ENCODE peak calls at places on chromosomes 13 and 19, in four cellular contexts. One of them, this sample, is unnamed.

GRCh38 chr13:42355118-42355840 is 83.3 kb downstream of the AKAP11 start:
- DNase-seq in body of pancreas: no peak
- DNase-seq in IMR-90: no peak
- DNase-seq in pancreas: no peak
- DNase-seq in this sample: no peak

GRCh38 chr13:49893591-49893990 is 42.5 kb downstream of the SPRYD7 start:
- DNase-seq in body of pancreas: no peak
- DNase-seq in IMR-90: no peak
- DNase-seq in pancreas: no peak
- DNase-seq in this sample: no peak

GRCh38 chr19:4414800-4415251 is 12.4 kb downstream of the CHAF1A start:
- DNase-seq in pancreas: no peak
- DNase-seq in body of pancreas: no peak
- DNase-seq in IMR-90: peak; percentile 61
- DNase-seq in this sample: no peak

GRCh38 chr13:111917086-111917485 is 149.9 kb upstream of the SOX1 start:
- DNase-seq in IMR-90: no peak
- DNase-seq in body of pancreas: no peak
- DNase-seq in pancreas: no peak
- DNase-seq in this sample: no peak

GRCh38 chr13:38042771-38043170 is 173.2 kb upstream of the TRPC4 start:
- DNase-seq in body of pancreas: no peak
- DNase-seq in pancreas: no peak
- DNase-seq in IMR-90: peak; percentile 26
- DNase-seq in this sample: no peak

GRCh38 chr13:36818483-36819063 is 449 bp upstream of the RFXAP start:
- DNase-seq in IMR-90: no peak
- DNase-seq in body of pancreas: no peak
- DNase-seq in pancreas: no peak
- DNase-seq in this sample: no peak

GRCh38 chr13:40116008-40116407 is 460.5 kb downstream of the COG6 start:
- DNase-seq in body of pancreas: peak; percentile 73
- DNase-seq in pancreas: peak; percentile 51
- DNase-seq in IMR-90: peak; percentile 40
- DNase-seq in this sample: no peak

GRCh38 chr19:661427-662196 is 1.4 kb downstream of the RNF126 start:
- DNase-seq in IMR-90: no peak
- DNase-seq in pancreas: peak; percentile 44
- DNase-seq in body of pancreas: peak; percentile 34
- DNase-seq in this sample: no peak

GRCh38 chr13:98239156-98240076 is 62.3 kb upstream of the RNF113B start:
- DNase-seq in pancreas: no peak
- DNase-seq in body of pancreas: no peak
- DNase-seq in IMR-90: no peak
- DNase-seq in this sample: no peak

GRCh38 chr19:50401505-50402450 is 17.0 kb upstream of the SPIB start:
- DNase-seq in IMR-90: no peak
- DNase-seq in body of pancreas: no peak
- DNase-seq in pancreas: no peak
- DNase-seq in this sample: no peak

GRCh38 chr19:58153386-58153785 is 2.8 kb upstream of the ZNF329 start:
- DNase-seq in pancreas: no peak
- DNase-seq in IMR-90: no peak
- DNase-seq in body of pancreas: no peak
- DNase-seq in this sample: no peak

GRCh38 chr19:34336781-34337271 is 28.2 kb upstream of the GPI start:
- DNase-seq in body of pancreas: no peak
- DNase-seq in IMR-90: peak; percentile 47
- DNase-seq in pancreas: no peak
- DNase-seq in this sample: no peak

GRCh38 chr13:43269037-43269476 is 245.7 kb downstream of the DNAJC15 start:
- DNase-seq in IMR-90: peak; percentile 98
- DNase-seq in body of pancreas: peak; percentile 60
- DNase-seq in pancreas: no peak
- DNase-seq in this sample: no peak

GRCh38 chr19:57071414-57071813 is 48.4 kb upstream of the USP29 start:
- DNase-seq in IMR-90: no peak
- DNase-seq in body of pancreas: no peak
- DNase-seq in pancreas: no peak
- DNase-seq in this sample: no peak

GRCh38 chr19:23991170-23991569 is 76.5 kb downstream of the ZNF726 start:
- DNase-seq in body of pancreas: peak; percentile 57
- DNase-seq in pancreas: no peak
- DNase-seq in IMR-90: no peak
- DNase-seq in this sample: no peak

GRCh38 chr13:79711631-79712030 is 230.7 kb downstream of the NDFIP2 start:
- DNase-seq in IMR-90: no peak
- DNase-seq in body of pancreas: no peak
- DNase-seq in pancreas: no peak
- DNase-seq in this sample: no peak

GRCh38 chr13:28655566-28655965 is 3.4 kb upstream of the POMP start:
- DNase-seq in pancreas: no peak
- DNase-seq in body of pancreas: no peak
- DNase-seq in IMR-90: peak; percentile 80
- DNase-seq in this sample: no peak

GRCh38 chr19:40982594-40983101 is 8.4 kb upstream of the CYP2B6 start:
- DNase-seq in body of pancreas: no peak
- DNase-seq in pancreas: no peak
- DNase-seq in IMR-90: peak; percentile 32
- DNase-seq in this sample: no peak

GRCh38 chr13:114109646-114110045 is 22.8 kb downstream of the RASA3 start:
- DNase-seq in pancreas: peak; percentile 41
- DNase-seq in body of pancreas: no peak
- DNase-seq in IMR-90: no peak
- DNase-seq in this sample: peak; percentile 50

GRCh38 chr13:114110091-114110829 is 22.2 kb downstream of the RASA3 start:
- DNase-seq in IMR-90: no peak
- DNase-seq in pancreas: peak; percentile 25
- DNase-seq in body of pancreas: no peak
- DNase-seq in this sample: peak; percentile 50

GRCh38 chr13:114112231-114112825 is 20.1 kb downstream of the RASA3 start:
- DNase-seq in pancreas: no peak
- DNase-seq in IMR-90: peak; percentile 45
- DNase-seq in body of pancreas: no peak
- DNase-seq in this sample: peak; percentile 43

GRCh38 chr13:114112826-114113322 is 19.5 kb downstream of the RASA3 start:
- DNase-seq in pancreas: no peak
- DNase-seq in IMR-90: no peak
- DNase-seq in body of pancreas: no peak
- DNase-seq in this sample: peak; percentile 5

GRCh38 chr13:114111577-114111976 is 20.8 kb downstream of the RASA3 start:
- DNase-seq in pancreas: no peak
- DNase-seq in IMR-90: peak; percentile 97
- DNase-seq in body of pancreas: no peak
- DNase-seq in this sample: no peak
- H3K4me1 ChIP-seq in pancreas: peaks cover 7% of the 10 kb centered on the region
- H3K4me1 ChIP-seq in IMR-90: peaks cover 70% of the 10 kb centered on the region
- H3K4me1 ChIP-seq in body of pancreas: peaks cover 11% of the 10 kb centered on the region
- H3K4me1 ChIP-seq in this sample: no peaks in the 10 kb centered on the region

GRCh38 chr19:13138171-13138915 is 11.8 kb downstream of the STX10 start:
- DNase-seq in pancreas: peak; percentile 15
- DNase-seq in body of pancreas: no peak
- DNase-seq in IMR-90: no peak
- DNase-seq in this sample: no peak
- H3K27ac ChIP-seq in pancreas: no peak overlapping the region
- H3K27ac ChIP-seq in body of pancreas: no peak overlapping the region
- H3K27ac ChIP-seq in IMR-90: no peak overlapping the region
- H3K27ac ChIP-seq in this sample: no peak overlapping the region

GRCh38 chr19:17580470-17581000 is 25.1 kb downstream of the COLGALT1 start:
- DNase-seq in IMR-90: no peak
- DNase-seq in body of pancreas: no peak
- DNase-seq in pancreas: no peak
- DNase-seq in this sample: no peak
- H3K4me1 ChIP-seq in IMR-90: no peaks in the 10 kb centered on the region
- H3K4me1 ChIP-seq in body of pancreas: no peaks in the 10 kb centered on the region
- H3K4me1 ChIP-seq in pancreas: no peaks in the 10 kb centered on the region
- H3K4me1 ChIP-seq in this sample: no peaks in the 10 kb centered on the region

GRCh38 chr19:45098521-45099464 is 5.8 kb downstream of the PPP1R37 start:
- DNase-seq in pancreas: no peak
- DNase-seq in body of pancreas: peak; percentile 54
- DNase-seq in IMR-90: peak; percentile 45
- DNase-seq in this sample: no peak

GRCh38 chr19:45096700-45097099 is 3.7 kb downstream of the PPP1R37 start:
- DNase-seq in IMR-90: no peak
- DNase-seq in pancreas: no peak
- DNase-seq in body of pancreas: no peak
- DNase-seq in this sample: no peak

GRCh38 chr19:45097450-45097775 is 4.4 kb downstream of the PPP1R37 start:
- DNase-seq in body of pancreas: no peak
- DNase-seq in pancreas: no peak
- DNase-seq in IMR-90: no peak
- DNase-seq in this sample: no peak

GRCh38 chr19:45099465-45100201 is 6.7 kb downstream of the PPP1R37 start:
- DNase-seq in pancreas: no peak
- DNase-seq in body of pancreas: peak; percentile 44
- DNase-seq in IMR-90: peak; percentile 46
- DNase-seq in this sample: no peak

DNA sequence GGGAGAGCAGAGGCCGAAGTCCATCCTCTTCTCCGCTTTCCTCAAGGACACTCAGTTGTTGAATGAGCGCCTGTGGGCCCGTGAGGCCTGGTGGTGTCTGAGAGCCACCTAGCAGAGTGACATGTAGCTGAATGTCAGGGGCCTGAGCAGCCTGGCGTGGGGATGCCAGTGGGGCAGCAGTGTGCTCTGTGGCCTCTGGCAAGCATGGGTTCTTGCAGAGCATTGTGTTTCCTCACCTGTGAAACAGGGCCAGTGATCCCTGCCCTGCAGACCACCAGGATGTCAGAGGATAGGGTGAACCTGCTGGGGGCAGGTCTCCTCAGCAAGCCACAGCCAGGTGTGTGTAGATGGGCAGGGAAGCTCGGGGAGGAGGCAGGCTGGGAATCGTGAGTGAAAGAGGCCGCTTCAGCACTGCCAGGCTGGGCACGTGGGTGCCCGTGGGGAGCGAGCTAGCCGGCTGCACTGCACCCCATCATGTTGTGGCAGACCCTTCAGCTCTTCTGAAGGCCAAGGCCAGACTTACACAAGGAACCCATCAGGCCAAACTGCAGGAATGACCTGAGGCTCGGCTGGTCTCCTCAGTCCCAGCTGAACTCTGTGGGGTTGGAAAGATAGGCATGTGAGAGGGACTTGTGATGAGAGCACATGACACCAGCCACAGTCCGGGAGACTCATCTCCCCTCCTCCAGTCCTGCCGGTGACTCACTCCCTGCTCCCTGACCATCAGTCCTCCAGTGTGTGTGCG is 5.0 kb downstream of the PPP1R37 start:
- DNase-seq in body of pancreas: peak; percentile 53
- DNase-seq in IMR-90: peak; percentile 98
- DNase-seq in pancreas: no peak
- DNase-seq in this sample: peak; percentile 71
- H3K27ac ChIP-seq in body of pancreas: peak overlapping the region; percentile 70
- H3K27ac ChIP-seq in IMR-90: peak overlapping the region; percentile 78
- H3K27ac ChIP-seq in pancreas: peak overlapping the region; percentile 58
- H3K27ac ChIP-seq in this sample: peak overlapping the region; percentile 93

DNA sequence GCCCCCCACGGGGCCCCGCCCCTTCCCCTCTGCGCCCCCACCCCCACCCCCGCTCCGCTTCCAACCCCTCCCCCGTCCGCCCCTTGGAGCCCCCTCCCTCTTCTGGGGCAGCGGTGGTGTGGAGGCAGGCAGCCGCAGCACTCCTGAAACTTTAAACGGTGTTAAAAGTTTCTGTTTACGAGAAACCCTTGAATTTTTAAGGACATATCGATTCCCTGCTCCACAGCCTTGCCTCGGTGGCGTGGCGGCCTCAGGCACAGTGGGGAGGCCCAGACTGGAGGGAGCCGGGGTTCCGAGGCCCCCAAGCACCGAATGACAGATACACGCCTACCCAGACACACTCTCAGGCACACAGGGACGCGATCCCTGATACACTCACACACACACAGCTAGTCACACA is 4.8 kb upstream of the NFIX start:
- DNase-seq in body of pancreas: no peak
- DNase-seq in IMR-90: no peak
- DNase-seq in pancreas: no peak
- DNase-seq in this sample: no peak
- H3K4me1 ChIP-seq in body of pancreas: peaks cover 5% of the 10 kb centered on the region
- H3K4me1 ChIP-seq in IMR-90: peaks cover 3% of the 10 kb centered on the region
- H3K4me1 ChIP-seq in pancreas: no peaks in the 10 kb centered on the region
- H3K4me1 ChIP-seq in this sample: peaks cover 3% of the 10 kb centered on the region

DNA sequence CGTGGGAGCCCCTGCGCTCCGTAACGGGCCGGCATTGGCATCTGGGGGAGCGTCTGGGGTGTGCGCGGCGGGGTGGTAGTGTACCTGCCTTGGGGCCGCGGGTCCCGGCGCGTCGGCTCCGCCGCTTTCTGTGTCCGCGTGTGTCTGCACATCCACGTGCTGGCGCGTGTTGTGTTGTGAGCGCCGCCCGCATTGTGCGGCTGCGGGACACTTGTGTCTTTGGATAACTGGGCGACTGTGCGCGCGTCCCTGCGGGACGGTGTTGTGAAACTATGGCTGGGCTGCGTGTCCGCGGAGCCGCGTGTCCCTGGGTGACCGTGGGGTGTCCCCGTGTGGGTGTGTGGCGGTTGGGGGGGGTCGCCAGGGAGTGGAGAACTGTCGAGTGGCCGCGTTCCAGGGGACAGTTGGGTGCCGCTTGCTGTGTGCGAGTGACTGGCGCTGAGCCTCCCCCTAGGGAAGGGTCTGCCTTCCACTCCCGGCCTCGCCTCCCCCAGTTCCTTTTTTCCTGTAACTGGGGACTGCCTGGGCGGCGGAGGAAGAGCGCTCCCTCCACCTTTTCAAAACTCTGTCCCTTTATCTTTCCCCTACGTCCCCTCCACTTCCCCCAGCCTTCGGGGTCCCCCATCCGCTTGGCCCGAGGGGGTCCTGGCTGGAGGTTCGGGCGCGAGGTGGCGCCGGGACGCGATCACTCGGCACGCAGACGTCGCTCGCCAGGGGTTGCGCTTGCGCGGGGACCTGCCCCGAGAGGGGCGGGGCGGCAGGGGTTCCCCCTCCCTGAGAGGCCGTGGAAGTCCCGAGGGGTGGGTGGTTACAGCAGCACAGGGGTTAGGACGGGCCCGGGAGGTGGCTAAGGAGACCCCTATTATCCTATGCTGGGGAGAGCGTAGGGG is 5.6 kb upstream of the NFIC start:
- DNase-seq in pancreas: peak; percentile 70
- DNase-seq in IMR-90: no peak
- DNase-seq in body of pancreas: peak; percentile 75
- DNase-seq in this sample: peak; percentile 52
- H3K27ac ChIP-seq in pancreas: peak overlapping the region; percentile 93
- H3K27ac ChIP-seq in IMR-90: peak overlapping the region; percentile 73
- H3K27ac ChIP-seq in body of pancreas: peak overlapping the region; percentile 92
- H3K27ac ChIP-seq in this sample: peak overlapping the region; percentile 87

DNA sequence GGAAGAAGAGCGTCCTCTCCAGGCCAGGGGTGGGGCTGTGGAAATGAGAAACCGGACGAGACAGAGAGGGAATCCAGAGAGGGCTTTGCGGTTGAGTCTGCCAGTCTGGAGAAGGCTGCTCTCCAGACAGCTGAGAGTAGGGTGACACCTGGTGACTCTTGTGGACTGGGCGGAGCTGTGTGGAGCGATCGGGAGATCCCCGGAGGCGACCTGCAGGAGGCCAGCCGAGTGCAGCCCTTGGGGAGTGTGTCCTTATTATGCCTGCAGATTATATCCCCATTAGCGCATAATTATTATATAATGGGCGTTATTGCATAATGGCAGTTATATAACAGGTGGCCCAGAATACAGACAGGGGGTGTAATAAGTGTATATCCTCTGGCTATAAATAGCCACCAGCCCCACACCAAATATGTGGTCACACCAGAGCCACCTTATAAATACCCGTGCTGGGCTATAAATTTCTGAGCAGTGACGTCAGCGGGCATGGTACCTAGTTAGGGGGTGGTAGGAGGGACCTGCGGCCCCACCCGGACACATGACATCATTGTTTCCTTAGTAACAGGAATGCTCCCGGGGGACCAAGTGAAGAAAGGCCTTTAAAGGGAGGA is 41.2 kb downstream of the NFIX start:
- DNase-seq in IMR-90: peak; percentile 29
- DNase-seq in pancreas: no peak
- DNase-seq in body of pancreas: peak; percentile 66
- DNase-seq in this sample: peak; percentile 71
- H3K4me1 ChIP-seq in IMR-90: peaks cover 55% of the 10 kb centered on the region
- H3K4me1 ChIP-seq in pancreas: peaks cover 28% of the 10 kb centered on the region
- H3K4me1 ChIP-seq in body of pancreas: peaks cover 79% of the 10 kb centered on the region
- H3K4me1 ChIP-seq in this sample: peaks cover 16% of the 10 kb centered on the region